ENCODE peak calls at places on chromosomes 5 and 9, in seven cellular contexts. Z is NCI-H1105, T is NCI-H1092 treated with DMSO at 0.1 percent for 48 hours, W is ovary, K is EH, V is brain pericyte, B is renal cortical epithelial cell. O is an unnamed sample.
A peak's percentile ranks its signal among the peaks of the same experiment; 100 is the strongest.

GRCh38 chr9:4182831-4183230 is 117.0 kb downstream of the GLIS3 start:
- DNase-seq in K (peak; percentile 23), T (no peak), V (no peak), Z (no peak), B (no peak), W (no peak), O (peak; percentile 58)

GRCh38 chr5:72355706-72356299 is 35.6 kb downstream of the PTCD2 start:
- DNase-seq in Z (no peak), B (peak; percentile 42), K (peak; percentile 69), V (no peak), T (no peak), W (no peak), O (peak; percentile 36)

GRCh38 chr5:131400585-131400984 is 136.7 kb downstream of the CDC42SE2 start:
- DNase-seq in Z (no peak), B (no peak), K (no peak), W (no peak), T (no peak), V (no peak), O (no peak)

GRCh38 chr5:41869150-41869738 is 981 bp downstream of the OXCT1 start:
- DNase-seq in Z (no peak), V (no peak), K (peak; percentile 55), T (peak; percentile 65), B (peak; percentile 37), W (peak; percentile 85), O (peak; percentile 20)

GRCh38 chr5:179840766-179841165 is 17.9 kb downstream of the MRNIP start:
- DNase-seq in V (no peak), B (no peak), K (no peak), W (no peak), Z (no peak), T (no peak), O (no peak)

GRCh38 chr9:111828193-111828592 is 33.5 kb upstream of the SHOC1 start:
- DNase-seq in V (no peak), B (peak; percentile 21), Z (no peak), W (no peak), T (no peak), K (peak; percentile 47), O (no peak)

GRCh38 chr5:78265163-78265562 is 29.3 kb downstream of the AP3B1 start:
- DNase-seq in B (no peak), W (no peak), Z (no peak), V (no peak), K (no peak), T (no peak), O (no peak)

GRCh38 chr9:71001780-71002386 is 119.5 kb downstream of the TRPM3 start:
- DNase-seq in Z (peak; percentile 46), B (peak; percentile 51), V (no peak), W (no peak), T (no peak), K (peak; percentile 41), O (peak; percentile 28)

GRCh38 chr5:72598461-72599433 is 91.5 kb upstream of the ZNF366 start:
- DNase-seq in V (no peak), Z (no peak), T (no peak), K (peak; percentile 87), B (peak; percentile 42), W (no peak), O (peak; percentile 89)

GRCh38 chr5:43309122-43309521 is 4.1 kb downstream of the HMGCS1 start:
- DNase-seq in T (no peak), V (no peak), W (no peak), B (no peak), K (no peak), Z (no peak), O (no peak)

GRCh38 chr9:125985142-125985997 is 238.2 kb downstream of the PBX3 start:
- DNase-seq in W (no peak), V (no peak), Z (no peak), K (no peak), B (no peak), T (no peak), O (no peak)

GRCh38 chr9:21782207-21782606 is 20.2 kb upstream of the MTAP start:
- DNase-seq in T (no peak), W (no peak), B (peak; percentile 80), V (no peak), K (no peak), Z (no peak), O (no peak)

GRCh38 chr5:124719346-124719967 is 27.0 kb downstream of the ZNF608 start:
- DNase-seq in Z (no peak), V (no peak), W (no peak), B (no peak), K (no peak), T (no peak), O (no peak)

O was measured in iris pigment epithelial cell.